ENCODE peak calls at places on chromosomes 16 and 17, in six cellular contexts. A, I, H, S, J and N are unnamed samples.

GRCh38 chr16:81251871-81252270 is 13.4 kb downstream of the BCO1 start:
- DNase-seq in A (no peak), I (no peak), H (no peak), S (no peak), J (no peak), N (peak; percentile 95)

GRCh38 chr16:68332411-68333121 is 21.7 kb downstream of the PRMT7 start:
- DNase-seq in A (peak; percentile 24), I (no peak), H (no peak), S (no peak), J (peak; percentile 49), N (peak; percentile 80)

GRCh38 chr17:46910179-46910927 is 12.6 kb upstream of the GOSR2 start:
- DNase-seq in A (no peak), I (no peak), H (no peak), S (no peak), J (no peak), N (no peak)

GRCh38 chr17:16474012-16474725 is 17.8 kb downstream of the LRRC75A start:
- DNase-seq in A (no peak), I (no peak), H (no peak), S (no peak), J (no peak), N (peak; percentile 25)

GRCh38 chr17:30332057-30332542 is 1.8 kb downstream of the TMIGD1 start:
- DNase-seq in A (peak; percentile 70), I (no peak), H (no peak), S (peak; percentile 32), J (peak; percentile 14), N (peak; percentile 84)

GRCh38 chr17:62804822-62805221 is 3.3 kb downstream of the MARCHF10 start:
- DNase-seq in A (peak; percentile 89), I (no peak), H (peak; percentile 86), S (no peak), J (no peak), N (peak; percentile 84)

GRCh38 chr16:57601801-57602478 is 26.5 kb upstream of the ADGRG1 start:
- DNase-seq in A (no peak), I (no peak), H (no peak), S (peak; percentile 23), J (no peak), N (no peak)

GRCh38 chr17:56779306-56779705 is 54.4 kb downstream of the C17orf67 start:
- DNase-seq in A (no peak), I (no peak), H (no peak), S (no peak), J (no peak), N (no peak)

GRCh38 chr16:78788276-78788675 is 688.8 kb downstream of the WWOX start:
- DNase-seq in A (no peak), I (no peak), H (no peak), S (no peak), J (no peak), N (no peak)

DNA sequence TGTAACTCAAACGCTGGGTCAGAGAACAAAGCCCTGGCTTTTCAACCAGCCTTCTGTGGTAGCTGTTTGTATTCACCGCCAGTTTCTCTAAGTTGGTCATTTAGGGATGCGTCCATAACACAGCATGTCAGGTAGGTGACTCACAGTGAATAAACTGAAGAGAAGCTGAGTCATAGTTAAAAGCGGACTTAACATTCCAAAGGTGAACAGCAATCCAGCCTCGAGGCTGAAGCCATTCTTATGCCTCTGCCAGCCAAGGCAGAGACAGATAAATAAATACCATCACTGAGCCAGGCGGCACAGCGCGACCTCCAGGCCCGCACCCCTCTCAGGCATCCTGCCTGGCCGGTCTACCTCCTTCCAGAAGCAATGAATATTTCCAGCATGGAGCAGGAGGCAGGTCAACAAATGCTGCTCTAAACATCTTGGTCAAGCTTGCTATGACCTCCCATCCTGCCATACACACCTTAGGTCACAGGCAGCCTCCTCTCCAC is 12.4 kb upstream of the CACNG4 start:
- DNase-seq in A (peak; percentile 94), I (no peak), H (peak; percentile 73), S (no peak), J (no peak), N (peak; percentile 89)
- H3K4me3 ChIP-seq in A (no peak overlapping the region), I (no peak overlapping the region), H (no peak overlapping the region), S (no peak overlapping the region), J (no peak overlapping the region), N (no peak overlapping the region)

GRCh38 chr17:1256699-1257098 is 13.5 kb upstream of the BHLHA9 start:
- DNase-seq in A (no peak), I (no peak), H (no peak), S (no peak), J (no peak), N (no peak)

GRCh38 chr17:1259910-1260389 is 10.3 kb upstream of the BHLHA9 start:
- DNase-seq in A (peak; percentile 51), I (no peak), H (no peak), S (no peak), J (no peak), N (no peak)

GRCh38 chr17:1260762-1261161 is 9.5 kb upstream of the BHLHA9 start:
- DNase-seq in A (no peak), I (no peak), H (no peak), S (no peak), J (no peak), N (no peak)

GRCh38 chr17:1252203-1252608 is 18.0 kb upstream of the BHLHA9 start:
- DNase-seq in A (peak; percentile 33), I (no peak), H (no peak), S (no peak), J (no peak), N (no peak)

DNA sequence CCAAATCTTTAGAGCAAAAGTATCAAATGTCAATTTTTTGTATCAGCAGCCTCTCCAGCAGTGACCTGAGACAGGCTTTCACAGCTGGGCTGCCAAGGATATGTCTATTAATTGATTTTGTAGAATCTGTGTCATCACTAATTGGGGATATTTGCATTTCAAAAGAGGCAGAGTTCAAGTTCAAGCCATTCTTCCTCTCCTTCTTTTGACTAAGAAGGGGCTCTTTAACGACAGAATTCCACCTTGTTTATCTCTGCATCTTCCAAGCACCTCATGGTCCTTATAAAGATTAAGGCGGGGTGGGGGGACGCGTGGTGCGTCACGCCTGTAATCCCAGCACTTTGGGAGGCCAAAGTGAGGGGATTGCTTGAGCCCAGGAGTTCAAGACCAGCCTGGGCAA is 15.2 kb upstream of the BHLHA9 start:
- DNase-seq in A (no peak), I (no peak), H (no peak), S (no peak), J (no peak), N (no peak)
- H3K4me3 ChIP-seq in A (no peak overlapping the region), I (no peak overlapping the region), H (no peak overlapping the region), S (no peak overlapping the region), J (no peak overlapping the region), N (no peak overlapping the region)

DNA sequence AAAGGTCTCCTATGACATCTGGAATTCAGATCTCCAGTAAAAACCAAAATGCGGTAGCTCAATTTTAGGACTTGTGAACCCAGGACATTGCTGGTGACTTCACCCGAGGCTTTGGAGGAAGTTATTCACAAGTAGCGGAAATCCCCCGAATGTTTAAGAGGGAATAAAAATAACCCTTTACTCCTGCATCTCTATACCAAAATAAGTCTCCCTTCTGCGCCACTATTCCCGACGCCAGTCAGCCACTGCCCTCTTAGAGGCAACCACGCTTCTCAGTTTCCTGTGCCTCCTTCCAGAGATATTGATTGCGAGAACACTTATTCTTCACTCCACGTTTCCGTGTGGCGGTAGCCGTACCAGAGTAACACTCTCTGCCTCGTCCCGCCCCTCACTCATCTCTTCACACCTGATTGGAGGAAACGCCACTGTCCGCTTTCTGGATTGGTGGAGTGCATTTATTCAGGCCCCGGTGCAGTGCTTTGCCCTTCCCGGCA is 27.4 kb downstream of the EMP2 start:
- DNase-seq in A (no peak), I (peak; percentile 75), H (peak; percentile 60), S (peak; percentile 9), J (peak; percentile 76), N (no peak)
- H3K4me3 ChIP-seq in A (no peak overlapping the region), I (peak overlapping the region; percentile 12), H (peak overlapping the region; percentile 38), S (peak overlapping the region; percentile 9), J (peak overlapping the region; percentile 56), N (no peak overlapping the region)

DNA sequence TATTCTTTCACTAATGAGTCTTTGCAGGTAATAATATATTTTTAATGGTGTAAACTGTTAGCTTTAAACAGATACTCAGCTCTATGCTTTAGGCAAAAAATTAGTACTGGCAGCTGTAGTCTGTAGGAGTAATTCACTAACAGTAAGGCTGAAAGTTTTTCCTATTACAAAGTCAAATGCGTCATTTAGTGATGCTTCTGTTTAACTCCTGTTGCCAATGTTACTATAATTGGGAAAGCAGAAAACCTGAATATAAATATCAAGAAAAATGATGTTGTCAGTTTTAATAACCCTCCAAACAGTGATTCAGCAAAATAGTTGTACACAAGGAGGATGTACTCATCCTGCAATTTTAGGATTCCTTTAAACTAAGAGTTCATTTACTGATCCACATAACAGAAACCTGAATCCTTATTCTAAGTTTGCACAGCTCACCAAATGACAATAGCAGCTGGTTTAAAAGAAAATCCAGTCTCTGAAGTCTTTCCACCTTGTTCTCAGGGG is 4.3 kb downstream of the CDR2 start:
- DNase-seq in A (peak; percentile 88), I (no peak), H (no peak), S (no peak), J (no peak), N (peak; percentile 60)
- H3K4me3 ChIP-seq in A (no peak overlapping the region), I (no peak overlapping the region), H (no peak overlapping the region), S (no peak overlapping the region), J (peak overlapping the region; percentile 53), N (no peak overlapping the region)

GRCh38 chr16:15677447-15677846 is 27.4 kb downstream of the NDE1 start:
- DNase-seq in A (no peak), I (no peak), H (no peak), S (no peak), J (no peak), N (no peak)

GRCh38 chr16:15676506-15676905 is 26.5 kb downstream of the NDE1 start:
- DNase-seq in A (no peak), I (no peak), H (no peak), S (no peak), J (no peak), N (no peak)

GRCh38 chr16:15674571-15674970 is 24.5 kb downstream of the NDE1 start:
- DNase-seq in A (no peak), I (no peak), H (no peak), S (no peak), J (no peak), N (no peak)

GRCh38 chr16:15671530-15672117 is 21.6 kb downstream of the NDE1 start:
- DNase-seq in A (no peak), I (no peak), H (no peak), S (no peak), J (no peak), N (no peak)

DNA sequence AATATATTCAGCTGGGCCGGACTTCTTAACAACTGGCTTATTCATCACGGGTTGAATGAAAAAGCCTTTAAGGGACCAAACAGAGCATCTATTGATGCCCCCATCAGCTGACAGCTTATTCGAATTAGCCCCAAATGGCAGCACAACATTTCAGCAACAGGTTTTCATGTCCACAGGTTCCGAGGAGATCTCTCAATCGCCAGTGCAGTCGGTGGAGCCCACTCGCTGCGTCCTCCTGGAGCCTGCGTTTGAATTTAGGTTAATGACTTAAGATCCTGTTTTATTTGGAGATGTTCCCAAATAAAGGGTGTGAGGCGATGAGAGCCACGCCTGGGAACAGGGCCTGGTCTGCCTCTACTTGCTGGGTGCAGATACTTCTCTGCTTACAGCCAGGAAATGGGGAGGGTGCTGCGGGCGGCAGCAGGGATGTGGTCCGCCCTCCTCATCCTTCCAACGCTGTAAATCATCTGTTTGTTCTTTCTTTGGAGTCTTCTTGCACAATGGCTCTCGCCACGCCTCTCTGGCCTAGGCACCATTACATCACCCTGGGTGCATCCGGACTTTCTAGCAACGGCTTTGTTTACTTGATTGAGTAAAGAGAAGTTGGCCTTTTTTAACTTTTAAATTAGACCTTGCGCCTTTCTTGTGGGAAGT is 22.6 kb downstream of the NDE1 start:
- DNase-seq in A (peak; percentile 99), I (peak; percentile 80), H (peak; percentile 84), S (peak; percentile 77), J (no peak), N (peak; percentile 98)
- H3K4me3 ChIP-seq in A (no peak overlapping the region), I (no peak overlapping the region), H (peak overlapping the region; percentile 17), S (peak overlapping the region; percentile 13), J (no peak overlapping the region), N (peak overlapping the region; percentile 44)

GRCh38 chr17:42072323-42073187 is 22.2 kb upstream of the C17orf113 start:
- DNase-seq in A (no peak), I (peak; percentile 20), H (peak; percentile 33), S (no peak), J (peak; percentile 39), N (no peak)
- H3K4me3 ChIP-seq in A (peak overlapping the region; percentile 10), I (peak overlapping the region; percentile 15), H (peak overlapping the region; percentile 44), S (peak overlapping the region; percentile 12), J (peak overlapping the region; percentile 66), N (peak overlapping the region; percentile 0)